ENCODE peak calls at places on chromosomes 16 and 17, in eight cellular contexts. Q is WTC11, Z is GM13977, X is nephron progenitor cell, P is psoas muscle, W is uterus, S is fibroblast of the aortic adventitia, F is left lung. Y is an unnamed sample.

GRCh38 chr17:54903375-54903774 is 2.7 kb downstream of the TOM1L1 start:
- DNase-seq in F (peak), P (peak), X (no peak), W (no peak), S (no peak), Z (no peak), Q (no peak), Y (no peak)

GRCh38 chr17:72387487-72387886 is 266.7 kb downstream of the SOX9 start:
- DNase-seq in F (no peak), S (peak), Z (no peak), X (no peak), P (no peak), W (no peak), Q (no peak), Y (no peak)

GRCh38 chr17:8176197-8176940 is at the start of gene TMEM107:
- DNase-seq in Q (peak), W (peak), P (peak), Z (peak), S (peak), F (peak), X (peak), Y (peak)

GRCh38 chr16:89708481-89708931 is 7.0 kb upstream of the SPATA2L start:
- DNase-seq in F (no peak), X (no peak), S (no peak), Z (no peak), P (no peak), W (no peak), Q (no peak), Y (no peak)

GRCh38 chr17:56842577-56842976 is 8.6 kb downstream of the DGKE start:
- DNase-seq in X (no peak), Z (no peak), W (no peak), S (no peak), F (no peak), Q (no peak), P (no peak), Y (no peak)

GRCh38 chr17:11814655-11815262 is 182.5 kb downstream of the ZNF18 start:
- DNase-seq in W (no peak), Z (no peak), F (no peak), Q (no peak), S (no peak), X (no peak), P (no peak), Y (no peak)

GRCh38 chr16:65763640-65764305 is 602.7 kb upstream of the CDH5 start:
- DNase-seq in Q (no peak), X (no peak), F (no peak), P (no peak), S (no peak), Z (no peak), W (no peak), Y (no peak)

GRCh38 chr17:27319536-27320221 is 25.8 kb downstream of the WSB1 start:
- DNase-seq in S (peak), X (no peak), W (peak), F (no peak), P (peak), Z (no peak), Q (no peak), Y (no peak)

GRCh38 chr17:45225051-45225700 is 3.5 kb downstream of the FMNL1 start:
- DNase-seq in X (no peak), Z (no peak), Q (no peak), W (no peak), P (peak), F (peak), S (no peak), Y (peak)

GRCh38 chr17:9290226-9290613 is 268.9 kb downstream of the NTN1 start:
- DNase-seq in Z (no peak), P (no peak), Q (no peak), F (no peak), W (no peak), S (no peak), X (no peak), Y (no peak)

GRCh38 chr16:3282103-3282746 is 1.1 kb upstream of the ZNF263 start:
- DNase-seq in S (no peak), F (no peak), Z (no peak), P (no peak), X (no peak), W (no peak), Q (peak), Y (no peak)

GRCh38 chr17:35243459-35244204 is 760 bp downstream of the SLFN5 start:
- DNase-seq in P (peak), Q (peak), Z (peak), W (peak), X (peak), S (peak), F (no peak), Y (peak)

GRCh38 chr16:50289950-50290764 is 23.8 kb downstream of the ADCY7 start:
- DNase-seq in Q (no peak), X (no peak), F (peak), P (no peak), S (no peak), Z (no peak), W (no peak), Y (no peak)

GRCh38 chr16:21121150-21121549 is 29.5 kb downstream of the DNAH3 start:
- DNase-seq in P (no peak), W (no peak), F (no peak), Q (no peak), S (no peak), Z (no peak), X (no peak), Y (no peak)

GRCh38 chr17:18176152-18176551 is 7.5 kb upstream of the ALKBH5 start:
- DNase-seq in F (no peak), S (no peak), W (no peak), X (no peak), Z (no peak), Q (no peak), P (no peak), Y (no peak)

GRCh38 chr17:73030995-73031394 is 61.5 kb downstream of the SLC39A11 start:
- DNase-seq in W (no peak), X (no peak), S (no peak), Z (no peak), F (no peak), P (no peak), Q (no peak), Y (no peak)

GRCh38 chr17:40605301-40605700 is 40.0 kb upstream of the CCR7 start:
- DNase-seq in X (no peak), Z (no peak), P (no peak), S (no peak), Q (no peak), W (no peak), F (no peak), Y (peak)

GRCh38 chr17:72456026-72456569 is 335.3 kb downstream of the SOX9 start:
- DNase-seq in P (no peak), Q (no peak), X (no peak), Z (no peak), W (no peak), S (peak), F (no peak), Y (no peak)

GRCh38 chr17:31494259-31495048 is 103.0 kb downstream of the RAB11FIP4 start:
- DNase-seq in F (no peak), S (no peak), Q (no peak), Z (peak), W (no peak), P (peak), X (no peak), Y (peak)

GRCh38 chr16:53884748-53885147 is 180.8 kb downstream of the FTO start:
- DNase-seq in W (no peak), Z (no peak), Q (no peak), P (no peak), X (no peak), S (no peak), F (no peak), Y (no peak)

GRCh38 chr17:17366941-17367885 is 64.0 kb downstream of the NT5M start:
- DNase-seq in Z (no peak), S (no peak), P (peak), F (peak), X (peak), W (no peak), Q (no peak), Y (no peak)

GRCh38 chr17:48068491-48068961 is 20.4 kb downstream of the NFE2L1 start:
- DNase-seq in W (no peak), Q (peak), F (no peak), X (no peak), P (no peak), S (peak), Z (no peak), Y (peak)

GRCh38 chr17:27362503-27362902 is 68.6 kb downstream of the WSB1 start:
- DNase-seq in W (no peak), S (no peak), P (no peak), Z (no peak), F (no peak), Q (no peak), X (no peak), Y (no peak)

GRCh38 chr17:76207268-76207667 is 33.0 kb downstream of the RNF157 start:
- DNase-seq in P (no peak), S (no peak), W (no peak), Z (no peak), F (no peak), X (no peak), Q (no peak), Y (no peak)

GRCh38 chr16:67296422-67296821 is 17.1 kb downstream of the PLEKHG4 start:
- DNase-seq in F (no peak), P (no peak), X (no peak), S (peak), W (no peak), Q (no peak), Z (no peak), Y (no peak)

DNA sequence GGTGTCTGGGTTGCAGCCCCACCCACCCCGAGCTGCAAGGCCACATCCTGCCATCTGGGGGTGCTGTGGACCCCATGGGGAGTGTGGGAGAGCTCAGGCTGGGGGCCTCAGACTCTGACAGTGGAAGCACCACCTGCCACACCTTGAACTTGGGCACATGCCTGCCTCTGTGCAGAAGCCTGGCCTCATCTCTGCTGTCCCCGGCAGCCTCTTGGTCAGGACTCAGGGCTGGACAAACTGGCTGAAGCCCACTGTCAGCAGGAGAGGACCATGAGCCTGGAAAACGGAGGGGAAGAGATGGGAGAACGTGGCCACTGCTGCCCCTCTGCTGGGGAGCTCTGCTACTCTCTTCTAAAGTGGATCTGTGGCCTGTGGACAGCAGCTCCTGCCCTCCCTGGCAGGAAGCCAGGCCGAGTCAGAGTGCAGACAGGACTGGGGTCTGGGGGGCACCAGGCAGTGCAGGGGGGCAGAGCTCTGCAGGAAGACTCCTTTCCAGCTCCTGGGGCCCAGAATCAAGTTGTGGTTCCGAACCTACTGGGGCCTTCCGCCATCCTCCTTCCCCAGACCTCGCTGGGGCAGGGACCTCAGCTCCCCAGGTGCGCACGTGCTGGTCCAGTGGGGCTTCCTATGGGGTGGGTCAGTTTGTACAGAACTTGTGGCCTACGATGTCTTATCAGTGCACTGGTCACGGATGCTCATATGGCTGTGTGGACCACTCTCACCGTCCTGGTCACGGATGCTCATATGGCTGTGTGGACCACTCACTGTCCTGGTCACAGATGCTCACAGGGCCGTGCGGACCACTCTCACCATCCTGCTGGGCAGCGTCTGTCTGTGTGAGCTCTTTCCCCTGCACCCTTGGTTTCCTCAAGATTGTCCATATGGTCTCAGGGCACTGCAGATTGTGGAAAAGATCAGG is 207.7 kb downstream of the LAT start:
- DNase-seq in Q (no peak), Z (no peak), X (no peak), W (peak), P (no peak), F (no peak), S (no peak), Y (peak)
- TF ChIP-seq CTCF in Q (no peak), Z (peak), X (no peak), W (no peak), P (no peak), F (no peak), S (peak), Y (no peak)

GRCh38 chr17:78422267-78422605 is 43.8 kb downstream of the PGS1 start:
- DNase-seq in X (no peak), W (no peak), F (no peak), Q (no peak), P (no peak), Z (no peak), S (no peak), Y (no peak)
- TF ChIP-seq CTCF in X (peak), W (no peak), F (peak), Q (no peak), P (no peak), Z (no peak), S (no peak), Y (peak)

GRCh38 chr17:36721560-36722120 is 120.3 kb downstream of the MRM1 start:
- DNase-seq in P (no peak), W (no peak), Q (no peak), X (no peak), Z (peak), F (no peak), S (peak), Y (peak)
- TF ChIP-seq CTCF in P (no peak), W (no peak), Q (no peak), X (no peak), Z (no peak), F (no peak), S (no peak), Y (no peak)

GRCh38 chr17:1628856-1629646 is 417 bp upstream of the SLC43A2 start:
- DNase-seq in Z (peak), Q (peak), W (peak), P (peak), F (peak), X (peak), S (peak), Y (peak)
- TF ChIP-seq CTCF in Z (peak), Q (no peak), W (peak), P (peak), F (peak), X (no peak), S (no peak), Y (no peak)

DNA sequence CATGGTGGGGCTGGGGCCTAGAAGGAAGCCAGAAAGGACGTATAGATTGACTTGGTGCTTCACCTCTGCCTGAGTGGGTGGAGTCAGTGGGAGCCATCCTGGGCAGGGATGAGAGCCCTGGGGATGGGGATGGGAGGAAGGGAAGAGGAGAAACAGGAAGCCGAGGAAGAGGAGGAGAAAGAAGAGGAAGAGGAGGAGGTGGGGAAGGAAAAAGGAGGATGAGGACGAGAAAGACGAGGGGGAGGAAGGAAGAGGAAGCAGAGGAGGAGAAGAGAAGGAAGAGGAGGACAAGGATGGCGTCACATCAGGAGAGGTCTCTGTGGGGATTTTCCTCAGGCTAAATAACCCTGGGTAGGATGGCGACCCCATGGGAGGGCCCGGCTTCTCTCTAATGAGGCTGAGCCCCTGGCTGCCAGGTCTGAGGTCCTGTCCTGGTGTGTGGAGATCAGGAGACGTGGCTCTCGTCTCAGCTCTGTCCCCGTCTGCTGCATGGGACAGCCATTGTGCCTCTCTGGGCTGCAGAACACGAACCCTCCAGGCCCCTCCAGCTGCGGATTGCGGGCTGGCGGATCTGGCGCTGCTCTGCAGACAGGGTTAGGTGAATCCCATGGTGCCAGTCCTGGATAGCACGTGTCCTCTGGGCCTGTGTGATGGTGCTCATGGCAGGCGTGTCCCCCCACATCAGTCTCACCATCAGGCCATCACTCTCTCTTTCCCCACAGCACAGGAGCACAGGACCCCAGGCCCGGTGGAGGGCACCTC is 35.5 kb upstream of the MTSS2 start:
- DNase-seq in Q (no peak), F (no peak), S (no peak), X (no peak), P (no peak), W (no peak), Z (no peak), Y (no peak)
- TF ChIP-seq CTCF in Q (no peak), F (no peak), S (no peak), X (no peak), P (no peak), W (no peak), Z (no peak), Y (no peak)

DNA sequence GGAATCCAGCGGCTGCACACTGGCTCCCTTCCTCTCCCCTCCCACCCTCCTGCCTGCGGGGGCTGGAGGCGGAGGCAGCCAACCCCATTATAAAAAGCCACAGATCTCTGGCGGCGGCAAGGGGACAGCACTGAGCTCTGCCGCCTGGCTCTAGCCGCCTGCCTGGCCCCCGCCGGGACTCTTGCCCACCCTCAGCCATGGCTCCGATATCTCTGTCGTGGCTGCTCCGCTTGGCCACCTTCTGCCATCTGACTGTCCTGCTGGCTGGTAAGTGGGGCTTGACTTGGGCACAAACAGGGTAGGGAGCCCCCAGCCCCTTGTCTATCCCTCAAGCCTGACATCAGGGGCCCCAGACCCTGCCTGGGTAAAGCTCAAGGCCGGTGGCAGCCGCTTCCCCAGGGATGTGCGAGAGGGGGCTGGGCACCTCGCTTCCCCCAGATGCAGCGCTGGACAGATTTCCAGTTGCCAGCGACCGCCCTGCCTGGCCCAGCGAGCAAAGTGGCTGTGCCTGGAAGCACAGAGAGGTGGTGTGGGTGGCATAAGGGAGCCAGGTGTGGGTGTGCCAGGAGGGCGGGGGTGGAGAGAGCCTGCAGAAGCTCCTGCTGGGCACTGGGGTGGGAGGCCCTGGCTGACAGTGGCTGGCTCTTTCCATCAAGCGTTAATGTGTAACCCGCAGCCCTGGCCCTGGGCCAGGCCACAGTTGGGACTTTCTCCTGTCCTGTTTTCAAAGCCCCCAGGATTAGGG is at the start of gene CX3CL1:
- DNase-seq in F (peak), Q (peak), X (peak), W (peak), Z (no peak), S (peak), P (no peak), Y (no peak)
- TF ChIP-seq CTCF in F (no peak), Q (no peak), X (no peak), W (no peak), Z (no peak), S (peak), P (no peak), Y (no peak)

DNA sequence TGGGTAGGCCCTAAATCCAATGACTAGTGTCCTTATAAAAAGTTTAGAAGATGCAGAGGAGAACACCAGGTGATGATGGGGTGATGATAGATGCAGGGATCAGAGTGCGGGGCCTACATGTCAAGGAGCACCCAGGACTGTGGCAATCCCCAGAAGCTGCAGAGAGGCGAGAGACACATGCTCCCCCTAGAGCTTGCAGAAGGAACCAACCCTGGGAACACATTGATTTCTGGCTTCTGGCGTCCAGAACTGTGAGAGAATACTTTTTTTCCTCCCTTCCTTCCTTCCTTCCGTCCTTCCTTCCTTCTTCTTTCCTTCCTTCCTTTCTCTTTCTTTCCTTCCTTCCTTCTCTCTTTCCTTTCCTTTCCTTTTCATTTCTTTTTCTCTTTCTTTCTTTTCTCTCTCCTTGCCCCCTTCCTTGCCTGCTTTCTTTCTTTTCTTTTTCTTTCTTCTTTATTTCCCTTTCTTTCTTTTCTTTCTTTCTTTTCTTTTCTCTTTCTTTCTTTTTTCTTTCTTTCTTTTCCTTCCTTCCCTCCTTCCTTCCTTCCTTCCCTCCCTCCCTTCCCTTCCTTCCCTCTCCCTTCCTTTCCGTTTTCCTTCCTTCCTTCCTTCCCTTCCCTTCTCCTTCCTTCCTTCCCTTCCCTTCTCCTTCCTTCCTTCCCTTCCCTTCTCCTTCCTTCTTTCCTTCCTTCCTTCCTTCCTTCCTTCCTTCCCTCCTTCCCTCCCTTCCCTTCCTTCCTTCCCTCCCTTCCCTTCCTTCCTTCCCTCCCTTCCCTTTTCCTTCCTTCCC is 134.3 kb downstream of the HAPSTR1 start:
- DNase-seq in S (no peak), F (no peak), X (no peak), Z (peak), W (no peak), P (no peak), Q (peak), Y (peak)
- TF ChIP-seq CTCF in S (peak), F (no peak), X (peak), Z (peak), W (no peak), P (peak), Q (peak), Y (no peak)

DNA sequence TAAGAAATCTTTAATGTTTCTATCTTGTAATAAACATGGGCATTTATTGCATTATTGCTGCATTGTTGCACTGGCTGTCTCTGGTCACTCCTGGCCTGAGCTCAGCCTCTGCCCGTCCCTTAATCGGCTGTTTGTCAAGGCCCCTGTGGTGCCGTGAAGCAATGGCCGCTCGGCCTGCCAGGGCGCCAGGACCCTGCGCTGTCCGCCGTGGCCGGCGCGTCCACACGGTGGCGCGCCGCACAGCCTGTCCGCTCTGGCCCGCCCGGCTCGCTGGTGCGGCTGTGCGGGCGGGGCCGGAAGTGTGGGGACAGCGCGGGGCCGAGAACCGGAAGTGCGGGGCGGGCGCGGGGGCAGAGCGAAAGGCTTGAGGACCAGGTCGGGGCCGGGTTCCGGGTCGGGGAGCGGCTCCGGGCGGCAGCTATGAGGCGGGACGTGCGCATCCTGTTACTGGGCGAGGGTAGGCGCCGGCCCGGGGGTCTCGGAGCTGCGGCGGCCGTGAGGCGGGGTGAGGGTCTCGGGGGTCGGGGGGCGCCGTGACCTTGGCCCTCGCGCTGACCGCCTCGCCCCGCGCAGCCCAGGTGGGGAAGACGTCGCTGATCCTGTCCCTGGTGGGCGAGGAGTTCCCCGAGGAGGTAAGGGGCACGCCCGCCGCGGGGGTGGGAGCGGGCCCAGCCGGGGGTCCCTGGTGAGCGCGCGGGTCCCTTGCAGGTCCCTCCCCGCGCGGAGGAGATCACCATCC is at the start of gene RHOT2:
- DNase-seq in S (peak), X (peak), Q (peak), P (peak), W (peak), Z (peak), F (peak), Y (peak)
- TF ChIP-seq CTCF in S (peak), X (peak), Q (peak), P (peak), W (peak), Z (peak), F (peak), Y (peak)